ENCODE peak calls at places on chromosomes 13 and 19, in seven cellular contexts. M, X, P, S, Z, D and T are unnamed samples. For H3K4me1, the result is how much of the 10 kb centered on the place peaks cover.

GRCh38 chr19:7657047-7657779 is 11.6 kb upstream of the RETN start:
- DNase-seq in P (peak), M (no peak), Z (no peak), X (no peak), S (no peak), D (no peak), T (peak)

GRCh38 chr13:35785563-35786327 is 309.3 kb upstream of the MAB21L1 start:
- DNase-seq in D (no peak), Z (no peak), P (no peak), M (no peak), S (no peak), X (no peak), T (no peak)

GRCh38 chr13:80529734-80530133 is 188.8 kb upstream of the SPRY2 start:
- DNase-seq in D (no peak), Z (no peak), P (no peak), S (no peak), X (no peak), M (no peak), T (no peak)

GRCh38 chr19:16661480-16662034 is 618 bp downstream of the TMEM38A start:
- DNase-seq in Z (peak), D (peak), P (peak), M (peak), S (no peak), X (peak), T (no peak)

GRCh38 chr13:67204731-67205130 is 25.4 kb downstream of the PCDH9 start:
- DNase-seq in P (no peak), S (no peak), Z (no peak), X (no peak), M (no peak), D (no peak), T (peak)

GRCh38 chr19:1108291-1109031 is 4.7 kb downstream of the GPX4 start:
- DNase-seq in P (no peak), S (no peak), Z (no peak), M (no peak), D (no peak), X (no peak), T (no peak)

GRCh38 chr19:679418-680286 is 3.5 kb downstream of the FSTL3 start:
- DNase-seq in D (peak), X (peak), S (peak), M (peak), Z (peak), P (peak), T (peak)

GRCh38 chr13:102873653-102874052 is 27.8 kb downstream of the ERCC5 start:
- DNase-seq in M (no peak), X (no peak), D (no peak), S (no peak), Z (no peak), P (no peak), T (peak)

GRCh38 chr13:64470751-64471150 is 2759.4 kb downstream of the PCDH9 start:
- DNase-seq in X (no peak), S (no peak), D (no peak), P (no peak), Z (no peak), M (no peak), T (no peak)

GRCh38 chr13:47639716-47640447 is 361.2 kb downstream of the SUCLA2 start:
- DNase-seq in M (no peak), X (no peak), S (no peak), Z (no peak), D (no peak), P (no peak), T (peak)

GRCh38 chr19:2957160-2957559 is 12.4 kb upstream of the ZNF77 start:
- DNase-seq in X (no peak), M (no peak), S (no peak), Z (no peak), P (no peak), D (no peak), T (no peak)

GRCh38 chr13:76696370-76696769 is 189.8 kb downstream of the KCTD12 start:
- DNase-seq in S (peak), Z (no peak), M (no peak), P (no peak), D (no peak), X (no peak), T (peak)

GRCh38 chr13:33092422-33092987 is 76.3 kb downstream of the KL start:
- DNase-seq in S (no peak), D (no peak), X (peak), M (no peak), Z (no peak), P (no peak), T (no peak)

GRCh38 chr19:13843104-13843921 is 33.6 kb upstream of the NANOS3 start:
- DNase-seq in P (peak), S (peak), D (peak), X (peak), M (peak), Z (peak), T (peak)

GRCh38 chr13:27621116-27621365 is 651 bp upstream of the POLR1D start:
- DNase-seq in Z (no peak), P (no peak), M (no peak), S (no peak), D (no peak), X (no peak), T (peak)

GRCh38 chr13:39417643-39418042 is 185.3 kb downstream of the LHFPL6 start:
- DNase-seq in P (no peak), X (no peak), S (peak), Z (no peak), D (no peak), M (no peak), T (peak)

GRCh38 chr13:42266464-42266863 is 5.5 kb upstream of the AKAP11 start:
- DNase-seq in X (no peak), P (no peak), D (no peak), S (peak), Z (no peak), M (no peak), T (peak)

GRCh38 chr13:51479199-51479523 is 26.3 kb upstream of the INTS6 start:
- DNase-seq in S (peak), M (no peak), P (no peak), D (no peak), X (no peak), Z (no peak), T (peak)

GRCh38 chr19:43682824-43683661 is 13.1 kb upstream of the PLAUR start:
- DNase-seq in S (no peak), Z (no peak), M (no peak), P (no peak), D (no peak), X (no peak), T (no peak)

GRCh38 chr13:38166121-38166520 is 183.5 kb upstream of the UFM1 start:
- DNase-seq in M (no peak), Z (no peak), X (no peak), D (no peak), P (no peak), S (no peak), T (peak)

GRCh38 chr19:11377237-11377636 is 2.8 kb downstream of the SWSAP1 start:
- DNase-seq in D (peak), M (no peak), P (no peak), Z (peak), X (no peak), S (peak), T (peak)

GRCh38 chr13:24022568-24022967 is 125.3 kb upstream of the C1QTNF9B start:
- DNase-seq in D (no peak), S (peak), P (no peak), M (no peak), Z (no peak), X (no peak), T (no peak)

GRCh38 chr19:46639356-46640061 is 3.5 kb upstream of the GNG8 start:
- DNase-seq in X (peak), D (peak), Z (peak), M (peak), P (peak), S (peak), T (peak)

GRCh38 chr19:2949939-2950285 is 5.1 kb upstream of the ZNF77 start:
- DNase-seq in P (no peak), Z (peak), S (peak), M (no peak), D (no peak), X (peak), T (no peak)

GRCh38 chr13:74133657-74134201 is 475 bp downstream of the KLF12 start:
- DNase-seq in M (peak), S (peak), X (peak), Z (peak), D (peak), P (peak), T (peak)

GRCh38 chr13:95298971-95299627 is 2.2 kb downstream of the ABCC4 start:
- DNase-seq in X (no peak), S (peak), Z (no peak), M (no peak), P (no peak), D (no peak), T (peak)

GRCh38 chr13:38804536-38804935 is 117.7 kb downstream of the FREM2 start:
- DNase-seq in S (no peak), M (no peak), D (no peak), P (no peak), Z (no peak), X (no peak), T (no peak)

GRCh38 chr13:45298206-45298505 is 42.8 kb downstream of the TPT1 start:
- DNase-seq in M (no peak), D (no peak), X (no peak), P (no peak), Z (no peak), S (no peak), T (no peak)

GRCh38 chr13:30000373-30000770 is 150.0 kb upstream of the UBL3 start:
- DNase-seq in Z (no peak), X (no peak), M (no peak), S (no peak), P (no peak), D (no peak), T (no peak)

GRCh38 chr19:23415561-23416191 is 20.4 kb upstream of the ZNF91 start:
- DNase-seq in P (peak), Z (no peak), X (peak), M (no peak), S (no peak), D (peak), T (peak)

GRCh38 chr19:4653793-4654436 is 14.6 kb downstream of the TNFAIP8L1 start:
- DNase-seq in X (no peak), Z (no peak), D (no peak), P (no peak), M (no peak), S (no peak), T (no peak)

GRCh38 chr19:31545766-31546165 is 196.5 kb upstream of the TSHZ3 start:
- DNase-seq in S (no peak), Z (no peak), D (no peak), M (no peak), X (no peak), P (no peak), T (no peak)

GRCh38 chr13:37540228-37540627 is 58.3 kb downstream of the POSTN start:
- DNase-seq in Z (no peak), D (no peak), S (peak), P (no peak), X (no peak), M (no peak), T (peak)

GRCh38 chr19:3968556-3969434 is 2.1 kb downstream of the DAPK3 start:
- DNase-seq in D (peak), S (peak), P (peak), Z (peak), M (peak), X (peak), T (peak)

GRCh38 chr13:22926176-22927007 is 254.4 kb upstream of the SGCG start:
- DNase-seq in X (peak), M (peak), S (no peak), P (peak), D (peak), Z (peak), T (peak)
- H3K4me3 ChIP-seq in X (peak), M (no peak), S (no peak), P (peak), D (peak), Z (peak), T (peak)

GRCh38 chr13:40673414-40673813 is 7.0 kb upstream of the FOXO1 start:
- DNase-seq in Z (no peak), S (no peak), P (no peak), X (no peak), M (no peak), D (no peak), T (no peak)

GRCh38 chr13:40676007-40676406 is 9.6 kb upstream of the FOXO1 start:
- DNase-seq in Z (no peak), D (no peak), P (no peak), X (no peak), M (no peak), S (no peak), T (no peak)

GRCh38 chr13:40670307-40670706 is 3.9 kb upstream of the FOXO1 start:
- DNase-seq in M (no peak), X (no peak), D (no peak), S (no peak), Z (no peak), P (no peak), T (no peak)

GRCh38 chr13:40672310-40673060 is 6.0 kb upstream of the FOXO1 start:
- DNase-seq in Z (no peak), S (peak), X (no peak), M (no peak), P (no peak), D (no peak), T (peak)

GRCh38 chr13:40673061-40673397 is 6.6 kb upstream of the FOXO1 start:
- DNase-seq in P (no peak), X (no peak), S (no peak), M (no peak), Z (no peak), D (no peak), T (no peak)
- H3K4me1 ChIP-seq in P (under half), X (under half), S (under half), M (under half), Z (under half), D (under half), T (under half)

GRCh38 chr19:35842666-35843272 is 9.5 kb downstream of the NPHS1 start:
- DNase-seq in M (no peak), D (no peak), P (no peak), S (no peak), X (no peak), Z (no peak), T (no peak)
- H3K4me3 ChIP-seq in M (no peak), D (no peak), P (no peak), S (no peak), X (no peak), Z (no peak), T (no peak)

GRCh38 chr19:54415901-54416621 is 797 bp downstream of the TTYH1 start:
- DNase-seq in P (no peak), X (no peak), M (no peak), D (no peak), Z (no peak), S (no peak), T (no peak)
- H3K4me1 ChIP-seq in P (under half), X (under half), M (under half), D (under half), Z (under half), S (under half), T (under half)

GRCh38 chr19:55382522-55383054 is 1.5 kb downstream of the TMEM238 start:
- DNase-seq in D (no peak), S (no peak), X (no peak), M (no peak), P (no peak), Z (no peak), T (no peak)
- H3K4me3 ChIP-seq in D (peak), S (no peak), X (no peak), M (no peak), P (no peak), Z (no peak), T (no peak)